ENCODE peak calls at places on chromosomes 13 and 19, in nine cellular contexts. Q is EL; T is activated CD8-positive, alpha-beta memory T cell treated with anti-CD3 and anti-CD28 coated beads for 4 hours; U is brain microvascular endothelial cell; G is nephron progenitor cell; H is non-pigmented ciliary epithelial cell; R is NCI-H1092 treated with DMSO at 0.1 percent for 48 hours; W is HCT116; V is epithelial cell of esophagus. X is an unnamed sample.

GRCh38 chr13:30798776-30799625 is 63.7 kb downstream of the ALOX5AP start:
- DNase-seq in U (no peak), Q (no peak), G (no peak), V (no peak), R (no peak), H (no peak), T (no peak), W (no peak), X (no peak)

GRCh38 chr13:36421447-36421846 is 10.8 kb upstream of the CCNA1 start:
- DNase-seq in W (no peak), V (peak), Q (no peak), H (no peak), U (peak), T (no peak), R (no peak), G (no peak), X (peak)

GRCh38 chr13:31946091-31946770 is 85.3 kb upstream of the FRY start:
- DNase-seq in W (no peak), G (no peak), U (no peak), Q (peak), T (no peak), R (no peak), H (no peak), V (no peak), X (no peak)

GRCh38 chr13:40026741-40027140 is 371.3 kb downstream of the COG6 start:
- DNase-seq in R (no peak), H (no peak), U (no peak), Q (no peak), W (no peak), G (no peak), V (no peak), T (peak), X (no peak)

GRCh38 chr19:42030605-42031004 is 36.6 kb upstream of the ATP1A3 start:
- DNase-seq in G (no peak), V (no peak), Q (no peak), R (no peak), U (no peak), W (no peak), T (no peak), H (no peak), X (no peak)

GRCh38 chr19:21314676-21315075 is 14.5 kb downstream of the ZNF708 start:
- DNase-seq in T (no peak), U (no peak), V (no peak), Q (peak), W (no peak), H (no peak), R (no peak), G (no peak), X (no peak)

GRCh38 chr19:39558623-39559117 is 18.7 kb upstream of the EID2 start:
- DNase-seq in T (no peak), Q (no peak), G (no peak), W (no peak), U (no peak), H (no peak), V (no peak), R (no peak), X (no peak)

GRCh38 chr19:14561832-14562351 is 10.0 kb downstream of the NDUFB7 start:
- DNase-seq in V (peak), R (peak), T (no peak), G (no peak), W (no peak), U (peak), Q (no peak), H (no peak), X (no peak)

GRCh38 chr13:32309812-32310706 is 5.1 kb downstream of the ZAR1L start:
- DNase-seq in V (peak), T (no peak), H (no peak), W (peak), Q (peak), G (peak), U (peak), R (peak), X (no peak)

GRCh38 chr13:79385694-79386093 is 20.4 kb downstream of the RBM26 start:
- DNase-seq in H (no peak), U (no peak), W (no peak), T (no peak), R (no peak), G (no peak), V (peak), Q (peak), X (no peak)

GRCh38 chr13:59099182-59099950 is 1064.4 kb downstream of the DIAPH3 start:
- DNase-seq in V (no peak), T (no peak), W (no peak), H (no peak), U (peak), R (no peak), G (no peak), Q (no peak), X (no peak)

GRCh38 chr13:79258489-79258888 is 147.6 kb downstream of the RBM26 start:
- DNase-seq in V (no peak), T (no peak), U (no peak), H (no peak), R (no peak), Q (no peak), G (no peak), W (no peak), X (no peak)

GRCh38 chr13:61765181-61765742 is 349.6 kb upstream of the PCDH20 start:
- DNase-seq in W (no peak), Q (no peak), V (no peak), H (no peak), U (no peak), R (no peak), T (no peak), G (no peak), X (no peak)

GRCh38 chr19:47026156-47026555 is 6.5 kb downstream of the NPAS1 start:
- DNase-seq in U (no peak), H (no peak), T (no peak), W (no peak), Q (no peak), V (no peak), R (no peak), G (no peak), X (no peak)

GRCh38 chr13:65553328-65553727 is 1676.8 kb downstream of the PCDH9 start:
- DNase-seq in U (no peak), W (no peak), G (peak), R (no peak), Q (no peak), T (no peak), V (no peak), H (no peak), X (no peak)

GRCh38 chr19:38388310-38389100 is at the start of gene SPRED3:
- DNase-seq in U (no peak), R (no peak), G (peak), W (no peak), H (no peak), Q (no peak), T (no peak), V (peak), X (no peak)

GRCh38 chr19:6062274-6062673 is 48.0 kb downstream of the RFX2 start:
- DNase-seq in R (no peak), H (no peak), U (no peak), Q (no peak), G (no peak), W (no peak), V (no peak), T (no peak), X (no peak)

GRCh38 chr19:41703602-41704293 is 4.7 kb upstream of the CEACAM5 start:
- DNase-seq in U (no peak), Q (no peak), W (no peak), R (no peak), G (no peak), V (no peak), H (no peak), T (no peak), X (no peak)

GRCh38 chr13:41981961-41982723 is 21.2 kb upstream of the VWA8 start:
- DNase-seq in H (no peak), V (peak), U (no peak), W (no peak), R (no peak), Q (peak), G (no peak), T (no peak), X (no peak)

GRCh38 chr19:49614096-49614857 is 23.3 kb downstream of the PRR12 start:
- DNase-seq in U (peak), V (peak), T (no peak), R (no peak), W (no peak), H (peak), Q (peak), G (no peak), X (peak)

GRCh38 chr13:29847501-29847983 is 2.9 kb downstream of the UBL3 start:
- DNase-seq in T (no peak), H (no peak), G (peak), V (peak), W (no peak), U (peak), R (peak), Q (peak), X (no peak)

GRCh38 chr13:40786568-40786996 is 2.8 kb upstream of the SLC25A15 start:
- DNase-seq in T (no peak), Q (peak), W (no peak), R (no peak), V (no peak), G (no peak), U (peak), H (no peak), X (no peak)

GRCh38 chr19:56868446-56868845 is 27.9 kb upstream of the PEG3 start:
- DNase-seq in R (no peak), H (no peak), T (no peak), U (no peak), Q (no peak), V (no peak), W (no peak), G (no peak), X (no peak)

GRCh38 chr13:52001120-52001731 is 10.0 kb downstream of the ATP7B start:
- DNase-seq in R (peak), G (no peak), Q (peak), H (peak), U (no peak), V (peak), T (no peak), W (peak), X (no peak)

GRCh38 chr19:33508941-33509614 is 12.5 kb downstream of the PEPD start:
- DNase-seq in G (no peak), W (no peak), H (no peak), U (no peak), V (no peak), R (no peak), Q (peak), T (no peak), X (no peak)

GRCh38 chr13:66138172-66138811 is 1091.8 kb downstream of the PCDH9 start:
- DNase-seq in T (no peak), R (no peak), U (no peak), W (no peak), H (no peak), G (no peak), Q (no peak), V (no peak), X (no peak)

GRCh38 chr13:65909501-65909900 is 1320.6 kb downstream of the PCDH9 start:
- DNase-seq in G (no peak), W (no peak), Q (no peak), T (no peak), R (no peak), H (no peak), V (no peak), U (no peak), X (no peak)

GRCh38 chr13:41944635-41945401 is 16.1 kb downstream of the VWA8 start:
- DNase-seq in R (no peak), T (no peak), U (no peak), W (no peak), V (no peak), G (no peak), H (no peak), Q (no peak), X (no peak)

GRCh38 chr13:113917096-113917495 is 53.2 kb upstream of the GAS6 start:
- DNase-seq in Q (no peak), H (no peak), T (no peak), G (no peak), V (no peak), W (no peak), R (no peak), U (no peak), X (no peak)

GRCh38 chr19:3520166-3521103 is 14.3 kb downstream of the FZR1 start:
- DNase-seq in H (no peak), T (no peak), U (no peak), V (peak), W (no peak), R (no peak), G (no peak), Q (no peak), X (peak)

GRCh38 chr13:98965325-98965724 is 12.5 kb downstream of the DOCK9 start:
- DNase-seq in W (no peak), H (no peak), R (peak), V (no peak), U (no peak), Q (no peak), T (no peak), G (no peak), X (no peak)

GRCh38 chr13:94556646-94557045 is 39.3 kb downstream of the TGDS start:
- DNase-seq in W (no peak), U (no peak), Q (no peak), V (no peak), R (no peak), H (no peak), G (no peak), T (no peak), X (no peak)

GRCh38 chr19:16749326-16749725 is 29.7 kb downstream of the NWD1 start:
- DNase-seq in G (no peak), U (no peak), T (no peak), H (no peak), W (no peak), R (no peak), Q (no peak), V (no peak), X (no peak)

GRCh38 chr13:74114641-74115040 is 19.6 kb downstream of the KLF12 start:
- DNase-seq in G (no peak), T (no peak), V (no peak), W (no peak), Q (no peak), H (no peak), R (no peak), U (no peak), X (no peak)

GRCh38 chr13:80141114-80141849 is 199.6 kb downstream of the SPRY2 start:
- DNase-seq in H (peak), R (no peak), G (no peak), T (no peak), W (no peak), Q (peak), U (peak), V (no peak), X (no peak)

GRCh38 chr13:85366759-85367417 is 432.3 kb downstream of the SLITRK6 start:
- DNase-seq in V (no peak), H (no peak), W (no peak), U (peak), Q (no peak), G (no peak), T (no peak), R (no peak), X (no peak)

X was measured in epithelial cell of prostate.